ENCODE peak calls at places on chromosomes 4 and X, in four cellular contexts. W, N, B and S are unnamed samples.
A peak's percentile ranks its signal among the peaks of the same experiment; 100 is the strongest.

GRCh38 chr4:142404191-142404611 is 441.9 kb downstream of the INPP4B start:
- DNase-seq in B (no peak), N (peak; percentile 10), W (peak; percentile 20), S (no peak)

GRCh38 chr4:119041951-119042560 is 93.6 kb upstream of the MYOZ2 start:
- DNase-seq in N (peak; percentile 35), W (peak; percentile 56), B (peak; percentile 71), S (peak; percentile 45)

GRCh38 chr4:138835833-138836521 is 179.6 kb upstream of the NOCT start:
- DNase-seq in N (no peak), B (no peak), W (no peak), S (no peak)

GRCh38 chr4:304987-305680 is at the start of gene ZNF732:
- DNase-seq in N (peak; percentile 26), W (no peak), B (no peak), S (no peak)

GRCh38 chr4:69684821-69685220 is 31.8 kb upstream of the UGT2A1 start:
- DNase-seq in N (no peak), W (no peak), B (no peak), S (no peak)

GRCh38 chrX:110036162-110037033 is 33.5 kb downstream of the TMEM164 start:
- DNase-seq in B (no peak), W (peak; percentile 13), N (no peak), S (no peak)

GRCh38 chr4:177441061-177441802 is 1.0 kb downstream of the AGA start:
- DNase-seq in W (peak; percentile 17), N (no peak), B (peak; percentile 10), S (no peak)

GRCh38 chrX:114049063-114049462 is 534.8 kb upstream of the HTR2C start:
- DNase-seq in W (no peak), B (no peak), N (no peak), S (no peak)

GRCh38 chrX:20042221-20042620 is 51.4 kb upstream of the BCLAF3 start:
- DNase-seq in W (no peak), N (no peak), B (no peak), S (no peak)

GRCh38 chrX:45888518-45888917 is 656.7 kb downstream of the ZNF674 start:
- DNase-seq in N (no peak), W (no peak), B (no peak), S (no peak)

GRCh38 chr4:177508662-177509061 is 66.4 kb upstream of the AGA start:
- DNase-seq in B (no peak), W (no peak), N (no peak), S (no peak)

GRCh38 chr4:101972791-101973190 is 182.3 kb downstream of the BANK1 start:
- DNase-seq in B (no peak), W (no peak), N (no peak), S (no peak)

GRCh38 chr4:113540859-113541258 is 220.7 kb downstream of the CAMK2D start:
- DNase-seq in W (no peak), B (no peak), N (no peak), S (no peak)

GRCh38 chr4:133149932-133150642 is 993 bp downstream of the PCDH10 start:
- DNase-seq in B (no peak), N (no peak), W (no peak), S (no peak)

GRCh38 chr4:124753941-124754581 is 41.5 kb upstream of the ANKRD50 start:
- DNase-seq in N (no peak), B (no peak), W (no peak), S (peak; percentile 81)

GRCh38 chrX:49037883-49038475 is 5.2 kb downstream of the TFE3 start:
- DNase-seq in N (no peak), B (no peak), W (no peak), S (peak; percentile 50)

GRCh38 chr4:181647396-181648107 is 595.6 kb upstream of the TENM3 start:
- DNase-seq in B (no peak), W (no peak), N (no peak), S (no peak)

GRCh38 chr4:79235074-79235473 is 90.8 kb downstream of the NAA11 start:
- DNase-seq in N (no peak), B (no peak), W (no peak), S (no peak)

GRCh38 chr4:69497886-69498395 is 2.2 kb upstream of the UGT2B4 start:
- DNase-seq in B (no peak), N (no peak), W (no peak), S (no peak)

GRCh38 chr4:1938027-1938426 is 66.8 kb downstream of the NSD2 start:
- DNase-seq in N (no peak), B (no peak), W (no peak), S (no peak)

GRCh38 chr4:184262901-184263300 is 45.2 kb upstream of the ENPP6 start:
- DNase-seq in N (no peak), B (no peak), W (no peak), S (no peak)

GRCh38 chr4:121112530-121112929 is 40.2 kb upstream of the NDNF start:
- DNase-seq in B (no peak), W (no peak), N (no peak), S (no peak)

GRCh38 chrX:129522184-129523059 is 868 bp downstream of the SMARCA1 start:
- DNase-seq in N (peak; percentile 72), B (peak; percentile 39), W (peak; percentile 55), S (peak; percentile 73)

GRCh38 chr4:16027114-16027513 is 56.7 kb downstream of the PROM1 start:
- DNase-seq in N (no peak), B (no peak), W (no peak), S (no peak)

GRCh38 chr4:114694770-114695169 is 96.2 kb downstream of the UGT8 start:
- DNase-seq in W (no peak), B (no peak), N (no peak), S (no peak)

GRCh38 chrX:17822351-17822750 is 38.7 kb downstream of the RAI2 start:
- DNase-seq in N (no peak), B (no peak), W (no peak), S (no peak)

GRCh38 chr4:81743731-81744465 is 272.2 kb upstream of the RASGEF1B start:
- DNase-seq in W (no peak), B (no peak), N (no peak), S (no peak)

GRCh38 chrX:12910424-12910823 is 4.0 kb downstream of the TLR8 start:
- DNase-seq in B (no peak), N (no peak), W (no peak), S (no peak)

DNA sequence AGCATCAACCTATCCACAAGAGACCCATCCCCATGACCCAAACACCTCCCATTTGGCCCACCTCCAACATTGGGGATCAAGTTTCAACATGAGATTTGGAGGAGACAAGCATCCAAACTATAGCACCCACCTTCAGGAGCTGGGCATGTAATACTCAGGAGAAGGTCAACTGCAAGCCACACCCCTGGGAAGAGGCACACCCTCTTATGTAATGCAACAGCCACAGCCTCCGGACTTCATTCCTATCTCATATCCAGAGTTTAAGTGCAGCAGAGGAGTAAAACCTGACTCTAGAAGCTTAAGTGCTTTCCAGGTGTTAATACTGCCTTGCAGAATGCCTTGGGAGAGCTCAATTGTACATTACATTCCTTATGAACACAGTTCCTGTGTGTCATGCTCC is 197.4 kb downstream of the PTTG2 start:
- DNase-seq in W (no peak), B (no peak), N (no peak), S (peak; percentile 62)
- TF ChIP-seq EP300 in W (no peak), B (no peak), N (no peak), S (no peak)

GRCh38 chr4:173325007-173325736 is 9.0 kb downstream of the HMGB2 start:
- DNase-seq in W (no peak), B (no peak), N (no peak), S (no peak)
- H3K4me3 ChIP-seq in W (no peak overlapping the region), B (no peak overlapping the region), N (no peak overlapping the region), S (no peak overlapping the region)

GRCh38 chr4:87506974-87507701 is 22.0 kb downstream of the SPARCL1 start:
- DNase-seq in B (no peak), W (no peak), N (no peak), S (no peak)
- TF ChIP-seq EP300 in B (peak; percentile 36), W (no peak), N (peak; percentile 25), S (no peak)

GRCh38 chr4:41611881-41612871 is 74.2 kb downstream of the LIMCH1 start:
- DNase-seq in N (peak; percentile 43), B (peak; percentile 37), W (no peak), S (peak; percentile 41)
- H3K4me3 ChIP-seq in N (no peak overlapping the region), B (peak overlapping the region; percentile 26), W (no peak overlapping the region), S (no peak overlapping the region)

GRCh38 chr4:53705151-53705764 is 114.0 kb upstream of the LNX1 start:
- DNase-seq in N (no peak), B (no peak), W (no peak), S (no peak)
- TF ChIP-seq EP300 in N (no peak), B (no peak), W (no peak), S (no peak)

GRCh38 chrX:3514996-3515395 is 168.5 kb upstream of the MXRA5 start:
- DNase-seq in N (no peak), B (no peak), W (no peak), S (no peak)
- H3K4me3 ChIP-seq in N (no peak overlapping the region), B (no peak overlapping the region), W (no peak overlapping the region), S (no peak overlapping the region)

DNA sequence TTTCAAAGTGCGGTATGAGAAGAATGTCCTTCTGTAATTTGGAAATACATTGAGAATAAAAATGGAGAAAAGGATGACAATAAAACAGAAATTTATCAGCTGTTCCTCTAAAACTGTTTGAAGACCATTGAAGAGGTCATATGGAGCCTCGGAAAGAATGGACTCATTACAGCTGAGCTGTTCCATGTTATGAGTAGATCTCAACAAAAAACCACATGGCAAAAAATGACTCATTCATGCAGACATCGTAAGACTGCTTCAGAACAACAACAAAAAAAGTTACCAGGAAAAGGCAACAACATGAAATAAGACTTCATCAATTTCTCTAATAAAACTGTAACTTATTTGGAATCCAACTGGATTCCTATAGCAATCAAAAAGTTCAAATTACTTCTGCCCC is 39.7 kb downstream of the AKAP4 start:
- DNase-seq in W (no peak), N (no peak), B (no peak), S (no peak)
- TF ChIP-seq EP300 in W (no peak), N (no peak), B (no peak), S (no peak)

DNA sequence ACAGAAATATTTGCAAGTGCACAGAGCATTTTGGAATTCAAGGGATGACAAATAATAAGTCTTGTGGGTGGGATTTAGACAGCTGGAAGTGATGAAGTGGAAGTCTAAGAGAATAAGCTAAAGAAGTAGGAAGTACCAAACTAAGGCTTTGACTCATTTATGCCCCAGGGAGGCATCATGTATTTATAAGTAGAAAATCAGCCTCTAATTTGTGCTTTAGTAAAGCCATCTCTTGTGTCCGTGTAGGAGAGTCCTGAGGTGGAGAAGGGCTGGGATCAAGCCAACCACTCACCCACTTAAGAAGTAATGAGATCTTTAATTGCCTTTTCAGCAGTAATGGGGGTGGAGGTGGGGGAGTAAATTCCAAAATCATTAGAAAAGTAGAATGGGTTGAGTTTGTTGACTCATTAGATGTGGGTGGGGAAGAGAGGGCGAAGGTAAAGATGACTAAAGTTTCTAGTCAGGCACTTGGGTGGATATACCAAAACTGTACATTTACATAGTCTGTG is 356.7 kb downstream of the STIM2 start:
- DNase-seq in W (no peak), N (no peak), B (no peak), S (no peak)
- H3K4me3 ChIP-seq in W (no peak overlapping the region), N (no peak overlapping the region), B (no peak overlapping the region), S (no peak overlapping the region)

GRCh38 chr4:11376146-11376545 is 52.5 kb downstream of the HS3ST1 start:
- DNase-seq in W (no peak), N (no peak), B (no peak), S (no peak)

GRCh38 chr4:11376571-11376970 is 52.1 kb downstream of the HS3ST1 start:
- DNase-seq in N (no peak), B (no peak), W (no peak), S (no peak)
- TF ChIP-seq EP300 in N (no peak), B (no peak), W (no peak), S (no peak)